ENCODE peak calls at places on chromosome 12, in ten cellular contexts. A is CD4-positive, alpha-beta memory T cell; Z is EL; S is neural progenitor cell; Y is CD8-positive, alpha-beta T cell; Q is WTC11; T is suprapubic skin; X is SK-N-SH; W is GM20000; O is GM10248. M is an unnamed sample.

GRCh38 chr12:32107376-32108267 is 975 bp downstream of the BICD1 start:
- DNase-seq in T (no peak), X (peak), Y (peak), S (peak), W (peak), A (no peak), Q (no peak), O (peak), Z (peak), M (no peak)

GRCh38 chr12:18868673-18869072 is 130.8 kb downstream of the CAPZA3 start:
- DNase-seq in X (no peak), W (no peak), Z (peak), S (no peak), O (no peak), Y (no peak), A (no peak), T (no peak), Q (no peak), M (no peak)

GRCh38 chr12:11787921-11788849 is 138.7 kb downstream of the ETV6 start:
- DNase-seq in O (no peak), T (no peak), S (peak), Z (no peak), Q (no peak), X (no peak), W (no peak), A (no peak), Y (no peak), M (no peak)

GRCh38 chr12:28568709-28569108 is 378.5 kb downstream of the CCDC91 start:
- DNase-seq in X (peak), S (no peak), W (no peak), A (no peak), Z (no peak), Y (no peak), T (no peak), O (no peak), Q (no peak), M (no peak)

GRCh38 chr12:79673334-79673733 is 17.4 kb downstream of the PAWR start:
- DNase-seq in Q (no peak), X (no peak), W (no peak), A (no peak), S (peak), O (no peak), Y (no peak), T (no peak), Z (no peak), M (no peak)

GRCh38 chr12:8780389-8780788 is 42.0 kb upstream of the A2ML1 start:
- DNase-seq in T (no peak), A (no peak), S (peak), Q (no peak), W (peak), O (no peak), Z (peak), Y (no peak), X (peak), M (no peak)

GRCh38 chr12:9758119-9758518 is 2.6 kb downstream of the CD69 start:
- DNase-seq in S (no peak), Z (no peak), T (no peak), A (no peak), Q (no peak), W (no peak), Y (no peak), X (no peak), O (no peak), M (no peak)

GRCh38 chr12:48557919-48558318 is 11.9 kb downstream of the LALBA start:
- DNase-seq in S (no peak), T (no peak), O (no peak), W (no peak), Y (no peak), Q (no peak), X (no peak), A (no peak), Z (no peak), M (no peak)

GRCh38 chr12:6336079-6336858 is 5.6 kb downstream of the TNFRSF1A start:
- DNase-seq in Y (peak), Z (peak), W (peak), O (peak), A (peak), Q (peak), S (peak), T (peak), X (peak), M (peak)

GRCh38 chr12:78403136-78403535 is 461.4 kb upstream of the SYT1 start:
- DNase-seq in Z (peak), A (no peak), O (no peak), Q (no peak), X (peak), S (no peak), T (no peak), W (no peak), Y (no peak), M (no peak)

GRCh38 chr12:19432309-19433170 is 6.8 kb upstream of the AEBP2 start:
- DNase-seq in X (no peak), A (no peak), O (no peak), Y (no peak), Q (no peak), T (no peak), Z (no peak), S (no peak), W (no peak), M (no peak)

GRCh38 chr12:43861015-43861846 is 25.4 kb downstream of the TMEM117 start:
- DNase-seq in Y (no peak), W (no peak), Z (no peak), S (no peak), O (no peak), A (no peak), Q (no peak), X (no peak), T (no peak), M (no peak)

GRCh38 chr12:93894391-93895095 is 217.4 kb downstream of the CRADD start:
- DNase-seq in A (no peak), O (no peak), Q (no peak), Z (no peak), W (no peak), Y (no peak), X (peak), S (no peak), T (peak), M (no peak)

GRCh38 chr12:112536367-112536730 is 117.6 kb downstream of the PTPN11 start:
- DNase-seq in Z (no peak), Y (no peak), X (no peak), A (no peak), S (no peak), T (no peak), W (no peak), Q (no peak), O (no peak), M (no peak)